ENCODE peak calls at places on chromosomes 11 and 22, in four cellular contexts. Q is SK-N-SH, K is A549, Z is HCT116. L is an unnamed sample.

GRCh38 chr11:73265853-73266643 is 6.1 kb upstream of the P2RY6 start:
- DNase-seq in K (no peak), Z (no peak), Q (no peak), L (no peak)

GRCh38 chr11:34242037-34242625 is 115.7 kb downstream of the ABTB2 start:
- DNase-seq in K (peak; percentile 65), Q (no peak), Z (no peak), L (no peak)

GRCh38 chr11:130121430-130121978 is 38.1 kb upstream of the ST14 start:
- DNase-seq in Q (no peak), Z (peak; percentile 29), K (no peak), L (no peak)

GRCh38 chr11:96748639-96749370 is 359.0 kb downstream of the JRKL start:
- DNase-seq in K (no peak), Q (no peak), Z (no peak), L (no peak)

GRCh38 chr11:108009497-108010360 is 1.0 kb downstream of the CUL5 start:
- DNase-seq in Q (peak; percentile 19), K (no peak), Z (no peak), L (peak; percentile 71)

GRCh38 chr11:61645179-61645868 is 34.9 kb upstream of the DAGLA start:
- DNase-seq in Z (no peak), K (no peak), Q (peak; percentile 59), L (no peak)

GRCh38 chr11:76769645-76770586 is 13.2 kb upstream of the TSKU start:
- DNase-seq in Q (no peak), K (peak; percentile 96), Z (no peak), L (no peak)

GRCh38 chr11:33742249-33742851 is 6.1 kb upstream of the CD59 start:
- DNase-seq in Q (peak; percentile 20), Z (no peak), K (no peak), L (no peak)

GRCh38 chr11:109309153-109309552 is 112.8 kb upstream of the C11orf87 start:
- DNase-seq in K (no peak), Z (no peak), Q (peak; percentile 17), L (no peak)

GRCh38 chr11:61083601-61084147 is 18.6 kb upstream of the CD5 start:
- DNase-seq in Q (no peak), Z (no peak), K (no peak), L (no peak)

GRCh38 chr22:24482586-24482985 is 12.5 kb upstream of the UPB1 start:
- DNase-seq in Q (no peak), K (no peak), Z (no peak), L (no peak)

GRCh38 chr11:36142439-36142838 is 146.8 kb downstream of the COMMD9 start:
- DNase-seq in K (no peak), Q (no peak), Z (no peak), L (peak; percentile 22)

GRCh38 chr11:134364261-134364660 is 32.5 kb downstream of the GLB1L2 start:
- DNase-seq in K (no peak), Z (no peak), Q (no peak), L (no peak)

GRCh38 chr11:26765323-26765722 is 43.5 kb upstream of the SLC5A12 start:
- DNase-seq in Q (no peak), K (no peak), Z (no peak), L (no peak)

GRCh38 chr11:130070829-130071205 is 1.1 kb downstream of the APLP2 start:
- DNase-seq in Z (no peak), Q (no peak), K (no peak), L (peak; percentile 68)

GRCh38 chr11:61966673-61967176 is 709 bp downstream of the FTH1 start:
- DNase-seq in Q (peak; percentile 45), K (peak; percentile 51), Z (no peak), L (peak; percentile 30)

GRCh38 chr11:125514336-125515101 is 18.5 kb upstream of the FEZ1 start:
- DNase-seq in K (no peak), Q (peak; percentile 32), Z (no peak), L (no peak)

GRCh38 chr11:21895686-21896085 is 297.2 kb upstream of the ANO5 start:
- DNase-seq in K (no peak), Q (no peak), Z (no peak), L (no peak)

GRCh38 chr22:36816635-36817428 is at the start of gene PVALB:
- DNase-seq in Q (peak; percentile 91), Z (no peak), K (no peak), L (peak; percentile 62)

GRCh38 chr11:19453893-19454292 is 213.1 kb upstream of the E2F8 start:
- DNase-seq in Q (no peak), Z (no peak), K (peak; percentile 13), L (no peak)

GRCh38 chr11:63549411-63549810 is 12.8 kb downstream of the PLAAT4 start:
- DNase-seq in K (no peak), Z (no peak), Q (no peak), L (no peak)

GRCh38 chr22:49017769-49018330 is 809.8 kb downstream of the BRD1 start:
- DNase-seq in K (no peak), Q (peak; percentile 10), Z (no peak), L (no peak)

GRCh38 chr22:39908737-39909136 is 7.9 kb downstream of the GRAP2 start:
- DNase-seq in Z (no peak), K (no peak), Q (no peak), L (no peak)

GRCh38 chr11:36103933-36104530 is 160.2 kb downstream of the LDLRAD3 start:
- DNase-seq in Z (no peak), K (no peak), Q (no peak), L (no peak)

GRCh38 chr22:46763051-46763705 is 728 bp downstream of the TBC1D22A start:
- DNase-seq in Z (no peak), K (no peak), Q (peak; percentile 52), L (peak; percentile 51)

DNA sequence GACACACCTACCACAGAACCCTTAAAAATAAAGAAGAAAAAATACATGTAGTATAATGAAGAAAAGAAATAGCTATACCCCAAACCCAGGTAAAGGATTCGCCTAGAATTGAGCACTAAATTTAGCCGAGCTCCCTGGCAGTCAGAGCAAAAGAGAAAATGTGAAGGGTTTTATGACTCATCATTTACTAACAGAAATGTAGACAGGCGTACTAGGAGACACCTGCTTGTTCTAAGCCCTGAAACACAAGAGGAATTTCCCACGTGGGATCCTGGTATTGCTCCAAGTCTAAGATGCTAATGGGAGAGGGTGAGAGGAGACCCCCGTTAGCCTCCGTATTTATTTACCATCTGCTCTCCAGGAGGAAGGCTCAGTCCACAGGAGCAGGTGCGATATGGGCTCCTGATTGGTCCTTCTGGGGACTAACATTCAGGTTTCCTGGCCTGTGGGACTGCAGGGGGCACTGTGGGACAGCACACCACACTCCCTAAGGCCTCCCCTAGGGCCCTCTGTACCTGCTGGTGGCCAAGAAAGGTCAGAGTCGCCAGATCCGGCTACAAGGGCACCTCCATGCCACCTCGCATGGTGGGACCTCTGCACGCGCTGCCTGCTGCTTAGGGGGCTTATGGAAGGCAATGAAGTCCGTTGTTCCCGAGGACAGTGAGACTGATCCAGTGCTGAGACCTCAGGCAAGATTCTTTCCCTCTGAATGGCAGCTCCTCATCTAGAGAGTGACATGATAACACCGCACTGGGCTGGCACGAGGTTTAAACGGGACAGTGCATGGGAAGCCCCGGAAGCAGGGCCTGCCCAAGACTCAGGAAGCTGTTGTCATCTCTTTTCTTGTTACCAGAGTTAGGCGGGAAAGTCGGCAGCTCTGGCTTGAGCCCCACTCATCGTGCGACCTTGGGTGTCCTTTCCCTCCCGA is 25.8 kb downstream of the KCNC1 start:
- DNase-seq in Q (peak; percentile 68), K (peak; percentile 57), Z (peak; percentile 51), L (peak; percentile 92)
- TF ChIP-seq CTCF in Q (peak; percentile 64), K (peak; percentile 39), Z (peak; percentile 78), L (peak; percentile 94)

GRCh38 chr11:47177846-47178245 is 1.2 kb upstream of the ARFGAP2 start:
- DNase-seq in K (no peak), Z (no peak), Q (no peak), L (no peak)
- TF ChIP-seq REST in K (no peak), Z (no peak), Q (no peak), L (no peak)

GRCh38 chr11:86702387-86702983 is 30.1 kb upstream of the ME3 start:
- DNase-seq in K (no peak), Q (no peak), Z (no peak), L (peak; percentile 11)
- H3K4me2 ChIP-seq in K (no peak overlapping the region), Q (no peak overlapping the region), Z (no peak overlapping the region), L (no peak overlapping the region)

GRCh38 chr11:69947772-69948255 is 128.6 kb upstream of the FGF3 start:
- DNase-seq in Z (peak; percentile 51), K (no peak), Q (no peak), L (no peak)

GRCh38 chr11:69950120-69950519 is 128.0 kb upstream of the ANO1 start:
- DNase-seq in Q (peak; percentile 58), K (peak; percentile 68), Z (peak; percentile 58), L (peak; percentile 88)

GRCh38 chr11:69947059-69947771 is 128.0 kb upstream of the FGF3 start:
- DNase-seq in K (peak; percentile 18), Z (peak; percentile 10), Q (no peak), L (no peak)

GRCh38 chr11:69949327-69949726 is 128.8 kb upstream of the ANO1 start:
- DNase-seq in Z (peak; percentile 97), K (peak; percentile 90), Q (no peak), L (no peak)

GRCh38 chr11:69948256-69949141 is 129.3 kb upstream of the FGF3 start:
- DNase-seq in Q (peak; percentile 50), Z (peak; percentile 96), K (peak; percentile 83), L (peak; percentile 55)
- TF ChIP-seq CTCF in Q (no peak), Z (no peak), K (peak; percentile 28), L (peak; percentile 65)

GRCh38 chr11:121564948-121565684 is 112.3 kb upstream of the SORL1-AS1 start:
- DNase-seq in Z (no peak), Q (no peak), K (no peak), L (no peak)
- TF ChIP-seq REST in Z (no peak), Q (no peak), K (no peak), L (no peak)

GRCh38 chr22:30420401-30421178 is 5.0 kb upstream of the MTFP1 start:
- DNase-seq in Q (no peak), Z (no peak), K (peak; percentile 61), L (no peak)

GRCh38 chr22:30423959-30424380 is 1.6 kb upstream of the MTFP1 start:
- DNase-seq in Q (peak; percentile 93), Z (peak; percentile 99), K (peak; percentile 99), L (peak; percentile 100)

GRCh38 chr22:30423296-30423958 is 2.1 kb upstream of the MTFP1 start:
- DNase-seq in Q (no peak), Z (no peak), K (peak; percentile 76), L (peak; percentile 87)

GRCh38 chr22:30422481-30423295 is 2.9 kb upstream of the MTFP1 start:
- DNase-seq in Q (no peak), K (peak; percentile 86), Z (peak; percentile 89), L (peak; percentile 76)

GRCh38 chr22:30421695-30422480 is 3.7 kb upstream of the MTFP1 start:
- DNase-seq in Q (no peak), K (no peak), Z (no peak), L (no peak)
- H3K4me2 ChIP-seq in Q (peak overlapping the region; percentile 97), K (peak overlapping the region; percentile 87), Z (peak overlapping the region; percentile 93), L (peak overlapping the region; percentile 99)

L was measured in GM23338.